ENCODE peak calls at places on chromosomes 13 and 19, in ten cellular contexts. F is cardiac fibroblast, W is WTC11, N is natural killer cell, O is stomach, E is neural progenitor cell, M is LNCaP clone FGC, I is A549, B is heart right ventricle, T is PC-3. H is an unnamed sample.

GRCh38 chr13:37375724-37376123 is 222.8 kb downstream of the POSTN start:
- DNase-seq in M (no peak), T (peak; percentile 9), O (no peak), E (no peak), F (peak; percentile 57), W (no peak), N (no peak), I (no peak), B (no peak), H (no peak)

GRCh38 chr19:39740395-39740794 is 2.6 kb upstream of the CLC start:
- DNase-seq in W (no peak), M (no peak), N (no peak), B (no peak), T (no peak), E (no peak), O (no peak), I (no peak), F (no peak), H (no peak)

GRCh38 chr19:17973759-17974158 is 6.9 kb downstream of the KCNN1 start:
- DNase-seq in N (no peak), I (no peak), T (no peak), B (no peak), M (no peak), O (no peak), E (no peak), F (no peak), W (no peak), H (no peak)

GRCh38 chr19:45340232-45340898 is at the start of gene KLC3:
- DNase-seq in N (no peak), F (no peak), O (peak; percentile 75), I (peak; percentile 26), M (no peak), W (peak; percentile 66), T (peak; percentile 70), B (no peak), E (peak; percentile 76), H (peak; percentile 69)

GRCh38 chr19:28505134-28505533 is 707.8 kb downstream of the UQCRFS1 start:
- DNase-seq in F (no peak), I (no peak), O (no peak), W (no peak), N (no peak), E (no peak), M (no peak), B (no peak), T (no peak), H (no peak)

GRCh38 chr13:41411536-41411935 is 45.8 kb upstream of the RGCC start:
- DNase-seq in E (peak; percentile 57), T (peak; percentile 58), W (peak; percentile 35), B (peak; percentile 26), O (no peak), M (no peak), N (no peak), I (no peak), F (peak; percentile 83), H (peak; percentile 7)

GRCh38 chr13:95360464-95361097 is 59.3 kb upstream of the ABCC4 start:
- DNase-seq in W (no peak), B (no peak), E (no peak), M (no peak), I (no peak), N (no peak), F (no peak), O (no peak), T (peak; percentile 46), H (no peak)

GRCh38 chr19:748274-748598 is 2.7 kb upstream of the MISP start:
- DNase-seq in N (no peak), W (no peak), B (no peak), I (no peak), M (no peak), T (no peak), O (peak; percentile 69), E (no peak), F (no peak), H (no peak)

DNA sequence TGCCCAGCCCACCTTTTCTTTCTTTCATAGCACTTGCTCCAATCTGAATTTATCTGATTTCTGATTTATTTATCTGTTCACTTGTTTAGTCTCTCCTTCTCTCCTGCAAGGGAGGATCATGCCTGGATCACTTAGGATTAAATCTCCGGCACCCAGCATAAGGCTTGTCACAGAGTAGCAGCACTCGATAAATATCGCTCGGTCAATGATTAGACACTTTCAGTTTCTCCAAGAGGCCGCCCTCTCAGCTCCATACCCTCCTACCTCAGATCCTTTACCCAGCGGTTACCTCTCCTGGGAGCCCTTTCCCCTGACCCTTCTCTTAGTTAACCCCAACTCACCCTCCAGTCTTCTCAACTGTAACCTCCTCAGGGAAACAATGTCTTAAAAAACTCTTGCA is 1.4 kb downstream of the CLIP3 start:
- DNase-seq in F (no peak), O (no peak), M (no peak), N (no peak), W (no peak), B (no peak), E (no peak), T (no peak), I (no peak), H (no peak)
- TF ChIP-seq CTCF in F (no peak), O (no peak), M (no peak), N (no peak), W (no peak), B (no peak), E (no peak), T (no peak), I (no peak), H (no peak)

DNA sequence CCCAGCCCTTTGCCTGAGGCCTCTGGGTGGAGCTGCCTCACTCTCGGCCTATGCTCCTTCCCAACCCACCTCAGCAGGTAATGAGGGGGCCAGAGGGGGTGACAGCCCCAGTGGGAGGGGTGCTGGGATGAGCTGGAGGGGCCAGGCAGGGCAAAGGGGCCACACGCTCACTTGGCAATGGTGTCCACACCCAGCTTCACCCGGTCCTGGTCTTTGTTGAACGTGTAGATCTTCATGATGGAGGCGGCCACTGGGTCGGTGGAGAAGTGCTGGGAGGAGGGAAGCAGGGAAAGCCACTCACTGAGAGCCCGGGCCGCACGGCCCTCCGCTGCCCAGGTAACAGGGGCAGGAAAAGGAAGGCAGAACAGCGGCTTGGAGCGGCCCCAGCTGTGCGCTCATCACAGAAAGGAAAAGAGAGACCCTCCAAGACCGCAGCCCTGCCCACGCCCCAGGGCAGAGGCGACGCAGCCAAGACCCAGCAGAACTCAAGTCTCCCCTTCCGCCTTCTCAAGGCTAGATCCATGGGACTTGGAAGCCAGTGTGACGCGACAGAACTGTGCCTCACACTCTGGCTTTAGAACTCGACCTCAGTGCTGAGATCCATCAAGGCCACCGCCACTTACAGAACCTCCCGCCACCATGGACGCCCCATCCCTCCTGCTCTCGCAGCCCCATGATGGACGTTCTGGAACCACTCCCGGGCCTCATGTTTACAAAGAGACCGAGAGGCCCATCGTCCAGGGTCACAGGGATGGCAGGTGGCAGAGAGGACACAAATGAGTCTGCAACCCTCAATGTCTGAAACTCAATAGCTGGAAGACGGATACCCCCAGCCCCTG is 9.2 kb downstream of the UBXN6 start:
- DNase-seq in E (no peak), W (no peak), I (no peak), O (no peak), T (no peak), B (no peak), N (no peak), F (no peak), M (no peak), H (no peak)
- TF ChIP-seq CTCF in E (no peak), W (no peak), I (no peak), O (no peak), T (no peak), B (no peak), N (no peak), F (no peak), M (no peak), H (no peak)

GRCh38 chr13:56558698-56559320 is 581.9 kb upstream of the PRR20A start:
- DNase-seq in E (no peak), O (no peak), B (no peak), I (no peak), T (peak; percentile 13), M (no peak), N (no peak), W (no peak), F (no peak), H (no peak)

DNA sequence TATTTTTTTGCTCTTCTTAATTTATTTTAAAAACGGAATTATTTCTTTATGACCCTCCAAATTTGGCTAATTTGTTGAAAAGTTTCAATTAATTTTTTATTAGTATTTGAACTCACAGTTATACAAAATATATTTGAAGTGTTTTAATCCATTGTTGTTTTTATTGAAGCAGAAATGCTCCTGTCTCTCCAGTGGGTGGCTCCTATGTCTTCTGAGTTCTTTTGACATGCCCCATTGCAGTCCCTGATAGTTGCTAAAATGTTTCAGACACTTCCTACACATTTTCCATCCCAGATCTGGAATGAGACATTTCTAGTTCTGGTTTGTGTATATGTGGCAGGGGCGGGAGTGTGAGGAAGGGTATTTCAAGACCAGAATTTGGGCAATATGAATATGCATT is 579.4 kb upstream of the PRR20A start:
- DNase-seq in O (no peak), N (no peak), I (no peak), B (no peak), M (no peak), E (peak; percentile 20), T (peak; percentile 4), W (no peak), F (no peak), H (no peak)
- TF ChIP-seq CTCF in O (no peak), N (no peak), I (no peak), B (no peak), M (peak; percentile 41), E (peak; percentile 46), T (peak; percentile 34), W (no peak), F (no peak), H (no peak)

DNA sequence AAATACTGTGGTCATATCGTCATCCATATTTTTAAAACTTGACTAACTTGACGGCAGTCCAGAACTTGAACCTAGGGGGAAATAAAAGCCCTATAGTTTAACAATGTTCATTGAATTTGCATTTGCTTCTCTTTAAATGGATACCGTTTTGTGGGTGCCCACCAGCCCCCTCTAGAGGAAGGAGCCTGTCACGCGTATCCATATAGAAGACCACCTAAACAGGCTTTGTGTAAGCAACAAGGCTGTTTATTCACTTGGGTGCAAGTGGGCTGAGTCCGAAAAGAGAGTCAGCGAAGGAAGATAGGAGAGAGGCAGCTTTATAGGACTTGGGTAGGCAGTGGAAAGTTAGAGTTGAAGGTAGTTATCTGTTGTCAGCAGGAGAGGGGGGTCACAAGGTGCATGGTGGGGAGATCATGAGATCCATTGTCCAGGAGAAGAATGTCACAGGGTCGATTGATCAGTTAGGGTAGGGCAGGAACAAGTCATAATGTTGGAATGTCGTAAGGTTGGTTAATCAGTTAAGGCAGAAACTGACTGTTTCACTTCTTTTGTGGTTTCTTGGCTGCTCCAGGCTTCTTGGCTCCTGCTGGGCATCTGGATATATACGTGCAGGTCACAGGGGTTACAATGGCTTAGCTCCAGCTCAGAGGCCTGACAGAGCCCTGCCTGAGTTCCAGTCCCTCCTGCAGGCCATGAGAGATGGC is 42.5 kb upstream of the ANKRD10 start:
- DNase-seq in B (no peak), W (peak; percentile 55), N (no peak), E (no peak), T (peak; percentile 24), O (no peak), I (no peak), M (no peak), F (peak; percentile 46), H (no peak)
- TF ChIP-seq CTCF in B (no peak), W (peak; percentile 50), N (no peak), E (peak; percentile 50), T (peak; percentile 32), O (no peak), I (no peak), M (no peak), F (peak; percentile 8), H (no peak)